ENCODE peak calls at places on chromosomes 3 and 15, in six cellular contexts. L, X, K, Y, D and B are unnamed samples.

GRCh38 chr15:95131071-95131683 is 899.8 kb downstream of the MCTP2 start:
- DNase-seq in L (no peak), X (no peak), K (no peak), Y (no peak), D (no peak), B (no peak)

GRCh38 chr3:197516517-197516889 is 39.3 kb downstream of the BDH1 start:
- DNase-seq in L (no peak), X (no peak), K (peak), Y (peak), D (no peak), B (no peak)

GRCh38 chr3:149465351-149465883 is 9.1 kb upstream of the TM4SF4 start:
- DNase-seq in L (no peak), X (no peak), K (no peak), Y (no peak), D (no peak), B (no peak)

GRCh38 chr3:5187920-5188418 is 462 bp downstream of the EDEM1 start:
- DNase-seq in L (peak), X (peak), K (no peak), Y (peak), D (no peak), B (peak)

GRCh38 chr3:25723802-25724201 is 59.1 kb upstream of the TOP2B start:
- DNase-seq in L (no peak), X (no peak), K (no peak), Y (no peak), D (no peak), B (no peak)

GRCh38 chr15:68797157-68797556 is 23.5 kb downstream of the ANP32A start:
- DNase-seq in L (no peak), X (no peak), K (no peak), Y (no peak), D (no peak), B (no peak)

GRCh38 chr15:55297315-55297714 is 7.7 kb upstream of the RAB27A start:
- DNase-seq in L (no peak), X (no peak), K (no peak), Y (no peak), D (no peak), B (no peak)

GRCh38 chr3:80190051-80190450 is 422.3 kb upstream of the ROBO1 start:
- DNase-seq in L (no peak), X (no peak), K (no peak), Y (no peak), D (no peak), B (no peak)

GRCh38 chr3:107452436-107452835 is 70.3 kb upstream of the BBX start:
- DNase-seq in L (no peak), X (no peak), K (no peak), Y (no peak), D (no peak), B (no peak)

GRCh38 chr15:33108518-33108917 is 86.0 kb downstream of the FMN1 start:
- DNase-seq in L (no peak), X (no peak), K (no peak), Y (no peak), D (no peak), B (no peak)

GRCh38 chr3:163368168-163368567 is 1710.1 kb downstream of the SI start:
- DNase-seq in L (no peak), X (no peak), K (no peak), Y (no peak), D (no peak), B (no peak)

GRCh38 chr3:121707531-121708273 is 41.8 kb downstream of the GOLGB1 start:
- DNase-seq in L (no peak), X (no peak), K (no peak), Y (no peak), D (no peak), B (no peak)

GRCh38 chr3:127970966-127971592 is 56.0 kb downstream of the KBTBD12 start:
- DNase-seq in L (no peak), X (peak), K (peak), Y (peak), D (no peak), B (peak)

GRCh38 chr15:85764649-85765277 is 30.0 kb downstream of the KLHL25 start:
- DNase-seq in L (no peak), X (no peak), K (no peak), Y (no peak), D (no peak), B (no peak)

GRCh38 chr3:155991847-155992246 is 121.4 kb downstream of the GMPS start:
- DNase-seq in L (no peak), X (no peak), K (no peak), Y (no peak), D (no peak), B (no peak)

GRCh38 chr15:100133001-100133400 is 208.8 kb downstream of the ADAMTS17 start:
- DNase-seq in L (no peak), X (no peak), K (no peak), Y (no peak), D (no peak), B (no peak)

GRCh38 chr15:58147151-58147550 is 9.0 kb downstream of the AQP9 start:
- DNase-seq in L (no peak), X (no peak), K (no peak), Y (no peak), D (no peak), B (no peak)

GRCh38 chr15:54803139-54803808 is 393.5 kb downstream of the RSL24D1 start:
- DNase-seq in L (no peak), X (no peak), K (no peak), Y (peak), D (no peak), B (no peak)

GRCh38 chr3:182682263-182683229 is 110.8 kb upstream of the ATP11B start:
- DNase-seq in L (peak), X (no peak), K (no peak), Y (peak), D (no peak), B (peak)

GRCh38 chr3:79286882-79287281 is 480.9 kb downstream of the ROBO1 start:
- DNase-seq in L (no peak), X (no peak), K (no peak), Y (no peak), D (no peak), B (no peak)

GRCh38 chr3:194806991-194807685 is 121.5 kb downstream of the FAM43A start:
- DNase-seq in L (no peak), X (no peak), K (no peak), Y (no peak), D (no peak), B (no peak)

GRCh38 chr3:179750720-179751328 is 98.0 kb downstream of the USP13 start:
- DNase-seq in L (no peak), X (no peak), K (no peak), Y (no peak), D (no peak), B (no peak)

GRCh38 chr3:12954891-12955650 is 113.7 kb upstream of the RPL32 start:
- DNase-seq in L (peak), X (peak), K (no peak), Y (no peak), D (peak), B (peak)

GRCh38 chr3:187717572-187717971 is 15.2 kb upstream of the RTP2 start:
- DNase-seq in L (no peak), X (no peak), K (no peak), Y (no peak), D (no peak), B (no peak)

GRCh38 chr15:74046275-74046674 is 36.1 kb downstream of the GOLGA6A start:
- DNase-seq in L (no peak), X (no peak), K (no peak), Y (no peak), D (no peak), B (no peak)

GRCh38 chr3:156109989-156110388 is 10.4 kb upstream of the KCNAB1 start:
- DNase-seq in L (no peak), X (no peak), K (no peak), Y (no peak), D (no peak), B (no peak)

GRCh38 chr3:187291512-187292132 is at the start of gene MASP1:
- DNase-seq in L (no peak), X (no peak), K (no peak), Y (no peak), D (no peak), B (peak)

GRCh38 chr3:119690043-119690656 is 12.7 kb upstream of the CFAP91 start:
- DNase-seq in L (no peak), X (no peak), K (no peak), Y (peak), D (no peak), B (no peak)

GRCh38 chr3:15858547-15859506 is 61.0 kb upstream of the ANKRD28 start:
- DNase-seq in L (peak), X (peak), K (no peak), Y (peak), D (peak), B (peak)

GRCh38 chr15:88741046-88741445 is 62.2 kb upstream of the ACAN start:
- DNase-seq in L (no peak), X (no peak), K (no peak), Y (no peak), D (no peak), B (no peak)

GRCh38 chr3:32500880-32501784 is 1.5 kb downstream of the CMTM6 start:
- DNase-seq in L (no peak), X (no peak), K (no peak), Y (no peak), D (no peak), B (no peak)

GRCh38 chr15:73678498-73678897 is 5.7 kb upstream of the CD276 start:
- DNase-seq in L (no peak), X (no peak), K (no peak), Y (no peak), D (no peak), B (no peak)

GRCh38 chr3:13294442-13295351 is 125.4 kb downstream of the NUP210 start:
- DNase-seq in L (no peak), X (no peak), K (no peak), Y (no peak), D (no peak), B (no peak)

GRCh38 chr3:82157952-82158351 is 396.5 kb upstream of the GBE1 start:
- DNase-seq in L (no peak), X (no peak), K (peak), Y (no peak), D (no peak), B (no peak)

GRCh38 chr3:160756907-160757623 is 1.0 kb downstream of the PPM1L start:
- DNase-seq in L (peak), X (no peak), K (no peak), Y (no peak), D (no peak), B (peak)

GRCh38 chr15:68054658-68055223 is 626 bp downstream of the PIAS1 start:
- DNase-seq in L (peak), X (peak), K (no peak), Y (peak), D (peak), B (peak)

GRCh38 chr3:152232679-152233078 is 36.0 kb upstream of the MBNL1 start:
- DNase-seq in L (no peak), X (no peak), K (no peak), Y (no peak), D (no peak), B (no peak)

GRCh38 chr3:190326930-190327329 is 4.7 kb upstream of the CLDN1 start:
- DNase-seq in L (no peak), X (peak), K (no peak), Y (no peak), D (no peak), B (no peak)

GRCh38 chr3:61704807-61705206 is 143.4 kb downstream of the PTPRG start:
- DNase-seq in L (no peak), X (no peak), K (no peak), Y (no peak), D (no peak), B (no peak)

GRCh38 chr15:57156210-57156887 is 220.0 kb upstream of the CGNL1 start:
- DNase-seq in L (no peak), X (no peak), K (no peak), Y (no peak), D (no peak), B (no peak)

GRCh38 chr15:34337557-34338306 is at the start of gene SLC12A6:
- DNase-seq in L (peak), X (peak), K (peak), Y (peak), D (peak), B (peak)
- TF ChIP-seq POLR2A in L (peak), X (peak), K (no peak), Y (peak), D (no peak), B (no peak)

GRCh38 chr15:47514251-47514652 is 203.1 kb upstream of the SEMA6D start:
- DNase-seq in L (no peak), X (no peak), K (no peak), Y (no peak), D (no peak), B (no peak)
- H3K27ac ChIP-seq in L (no peak), X (no peak), K (no peak), Y (no peak), D (no peak), B (no peak)

GRCh38 chr15:40367673-40368611 is 9.9 kb downstream of the DISP2 start:
- DNase-seq in L (peak), X (peak), K (peak), Y (peak), D (peak), B (peak)
- TF ChIP-seq POLR2A in L (peak), X (no peak), K (no peak), Y (no peak), D (no peak), B (no peak)

GRCh38 chr15:98999233-98999632 is 8.4 kb downstream of the PGPEP1L start:
- DNase-seq in L (no peak), X (no peak), K (no peak), Y (no peak), D (no peak), B (no peak)
- H3K27ac ChIP-seq in L (no peak), X (no peak), K (no peak), Y (no peak), D (no peak), B (no peak)

DNA sequence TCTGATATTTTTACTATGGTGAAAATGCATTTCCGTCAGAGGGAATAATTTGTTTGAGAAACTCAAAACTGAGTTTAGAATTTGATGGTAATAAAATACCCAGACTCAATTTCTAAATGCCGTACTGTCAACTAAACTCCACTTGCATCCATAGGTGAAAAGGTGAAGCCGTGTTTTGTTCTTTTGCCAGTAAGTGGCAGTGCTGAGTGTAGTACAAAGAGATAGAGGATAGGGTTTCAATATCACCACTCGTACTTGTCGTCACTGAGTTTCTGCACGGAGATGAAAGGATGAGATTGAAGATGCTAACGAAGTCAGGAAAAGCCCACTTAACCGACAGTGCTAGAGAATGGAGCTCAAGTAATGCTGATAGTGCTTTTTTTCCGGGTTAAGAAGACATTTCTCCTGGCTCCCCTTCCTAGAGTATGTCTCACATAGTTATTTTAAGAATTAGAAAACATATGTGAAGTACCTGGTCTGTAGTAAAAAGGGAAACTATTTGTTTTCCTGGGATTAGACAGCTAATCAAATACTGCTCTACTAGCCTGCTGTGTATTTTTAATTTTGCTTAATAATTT is 345.1 kb downstream of the IL5RA start:
- DNase-seq in L (no peak), X (no peak), K (no peak), Y (no peak), D (no peak), B (peak)
- TF ChIP-seq POLR2A in L (no peak), X (no peak), K (no peak), Y (no peak), D (no peak), B (no peak)

GRCh38 chr3:71415708-71416108 is 167.8 kb downstream of the FOXP1 start:
- DNase-seq in L (no peak), X (no peak), K (no peak), Y (no peak), D (no peak), B (no peak)
- H3K27ac ChIP-seq in L (no peak), X (no peak), K (no peak), Y (no peak), D (no peak), B (no peak)

DNA sequence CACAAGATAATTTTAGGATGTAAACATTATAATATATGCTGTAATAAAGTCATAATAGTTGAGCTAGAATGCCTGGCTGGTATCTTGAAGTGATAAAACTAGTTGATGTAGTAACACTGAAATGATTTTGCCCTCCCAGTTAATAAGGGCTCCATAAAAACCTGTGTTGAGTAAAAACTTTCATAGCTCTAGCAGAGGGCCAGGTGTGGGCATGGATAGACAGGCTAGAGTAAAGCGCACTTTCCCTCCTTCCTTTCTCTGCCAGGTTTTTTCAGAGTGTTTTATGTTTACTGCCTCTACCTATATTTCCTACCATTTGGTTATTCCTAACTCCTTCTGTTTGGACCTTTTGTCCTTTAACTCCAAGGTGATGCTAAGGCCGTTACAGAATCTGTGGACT is 25.3 kb downstream of the CHD2 start:
- DNase-seq in L (no peak), X (no peak), K (no peak), Y (no peak), D (no peak), B (no peak)
- TF ChIP-seq POLR2A in L (no peak), X (no peak), K (no peak), Y (no peak), D (no peak), B (no peak)

DNA sequence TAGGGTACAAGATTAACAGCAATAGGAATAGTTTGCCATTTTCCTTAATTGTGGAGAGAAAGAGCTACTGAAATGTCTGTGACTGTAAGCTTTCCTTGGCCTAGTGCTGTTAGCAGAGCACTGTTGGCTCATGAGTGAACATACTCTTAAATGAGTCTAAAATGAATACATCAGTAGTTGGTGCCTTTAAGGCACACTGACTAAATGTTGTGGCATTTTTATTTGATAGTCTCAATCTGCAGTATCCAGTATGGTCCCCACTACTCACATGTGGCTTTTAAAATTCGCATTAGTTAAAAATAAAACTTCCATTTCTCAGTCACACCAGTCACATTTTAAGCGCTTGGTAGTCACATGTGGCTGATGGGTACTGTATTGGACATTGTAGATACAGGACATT is 28.2 kb downstream of the CHD2 start:
- DNase-seq in L (no peak), X (no peak), K (no peak), Y (no peak), D (no peak), B (no peak)
- H3K27ac ChIP-seq in L (no peak), X (no peak), K (no peak), Y (no peak), D (no peak), B (no peak)

GRCh38 chr15:50765202-50765967 is at the start of gene SPPL2A:
- DNase-seq in L (peak), X (peak), K (peak), Y (peak), D (peak), B (peak)
- TF ChIP-seq POLR2A in L (peak), X (peak), K (peak), Y (peak), D (peak), B (no peak)

GRCh38 chr15:59157398-59157797 is 49.2 kb upstream of the LDHAL6B start:
- DNase-seq in L (no peak), X (no peak), K (no peak), Y (no peak), D (no peak), B (no peak)

GRCh38 chr15:59159210-59159609 is 47.4 kb upstream of the LDHAL6B start:
- DNase-seq in L (no peak), X (no peak), K (no peak), Y (no peak), D (no peak), B (no peak)

GRCh38 chr15:59157840-59158700 is 48.6 kb upstream of the LDHAL6B start:
- DNase-seq in L (no peak), X (no peak), K (no peak), Y (no peak), D (no peak), B (no peak)

GRCh38 chr15:59160880-59161593 is 45.6 kb upstream of the LDHAL6B start:
- DNase-seq in L (no peak), X (no peak), K (no peak), Y (peak), D (no peak), B (peak)

GRCh38 chr15:59158701-59159034 is 48.0 kb upstream of the LDHAL6B start:
- DNase-seq in L (no peak), X (no peak), K (no peak), Y (no peak), D (no peak), B (no peak)
- H3K27ac ChIP-seq in L (no peak), X (no peak), K (no peak), Y (no peak), D (peak), B (no peak)